ENCODE peak calls at places on chromosomes 1 and 21, in eight cellular contexts. One of them, this sample, is unnamed.

GRCh38 chr1:87334351-87335174 is 5.9 kb downstream of the LMO4 start:
- DNase-seq in T47D: no peak
- DNase-seq in IMR-90: peak; percentile 36
- DNase-seq in stimulated activated CD4-positive, alpha-beta T cell treated with anti-CD3 and anti-CD28 coated beads, Interleukin-4, amount 100 ng/mL, for 1 hour: no peak
- DNase-seq in H7: peak; percentile 84
- DNase-seq in NCI-H2029 treated with DMSO at 0.1 percent for 48 hours: no peak
- DNase-seq in globus pallidus: peak; percentile 18
- DNase-seq in SK-N-SH: peak; percentile 42
- DNase-seq in this sample: peak; percentile 56

GRCh38 chr1:178870944-178871343 is at the start of gene ANGPTL1:
- DNase-seq in T47D: no peak
- DNase-seq in IMR-90: peak; percentile 73
- DNase-seq in stimulated activated CD4-positive, alpha-beta T cell treated with anti-CD3 and anti-CD28 coated beads, Interleukin-4, amount 100 ng/mL, for 1 hour: no peak
- DNase-seq in H7: no peak
- DNase-seq in NCI-H2029 treated with DMSO at 0.1 percent for 48 hours: no peak
- DNase-seq in globus pallidus: no peak
- DNase-seq in SK-N-SH: no peak
- DNase-seq in this sample: peak; percentile 64

GRCh38 chr1:190303501-190303900 is 174.2 kb downstream of the BRINP3 start:
- DNase-seq in T47D: no peak
- DNase-seq in IMR-90: no peak
- DNase-seq in stimulated activated CD4-positive, alpha-beta T cell treated with anti-CD3 and anti-CD28 coated beads, Interleukin-4, amount 100 ng/mL, for 1 hour: no peak
- DNase-seq in H7: no peak
- DNase-seq in NCI-H2029 treated with DMSO at 0.1 percent for 48 hours: no peak
- DNase-seq in globus pallidus: no peak
- DNase-seq in SK-N-SH: no peak
- DNase-seq in this sample: no peak

GRCh38 chr1:178036090-178036489 is 57.8 kb upstream of the RASAL2 start:
- DNase-seq in T47D: no peak
- DNase-seq in IMR-90: no peak
- DNase-seq in stimulated activated CD4-positive, alpha-beta T cell treated with anti-CD3 and anti-CD28 coated beads, Interleukin-4, amount 100 ng/mL, for 1 hour: no peak
- DNase-seq in H7: no peak
- DNase-seq in NCI-H2029 treated with DMSO at 0.1 percent for 48 hours: no peak
- DNase-seq in globus pallidus: no peak
- DNase-seq in SK-N-SH: no peak
- DNase-seq in this sample: no peak

GRCh38 chr1:181603735-181604410 is 120.6 kb downstream of the CACNA1E start:
- DNase-seq in T47D: no peak
- DNase-seq in IMR-90: no peak
- DNase-seq in stimulated activated CD4-positive, alpha-beta T cell treated with anti-CD3 and anti-CD28 coated beads, Interleukin-4, amount 100 ng/mL, for 1 hour: no peak
- DNase-seq in H7: no peak
- DNase-seq in NCI-H2029 treated with DMSO at 0.1 percent for 48 hours: no peak
- DNase-seq in globus pallidus: no peak
- DNase-seq in SK-N-SH: no peak
- DNase-seq in this sample: no peak

GRCh38 chr1:220544901-220545303 is 17.0 kb downstream of the MARK1 start:
- DNase-seq in T47D: peak; percentile 34
- DNase-seq in IMR-90: peak; percentile 4
- DNase-seq in stimulated activated CD4-positive, alpha-beta T cell treated with anti-CD3 and anti-CD28 coated beads, Interleukin-4, amount 100 ng/mL, for 1 hour: no peak
- DNase-seq in H7: peak; percentile 25
- DNase-seq in NCI-H2029 treated with DMSO at 0.1 percent for 48 hours: no peak
- DNase-seq in globus pallidus: no peak
- DNase-seq in SK-N-SH: no peak
- DNase-seq in this sample: no peak

GRCh38 chr1:201645956-201646355 is 107.0 kb downstream of the NAV1 start:
- DNase-seq in T47D: no peak
- DNase-seq in IMR-90: peak; percentile 45
- DNase-seq in stimulated activated CD4-positive, alpha-beta T cell treated with anti-CD3 and anti-CD28 coated beads, Interleukin-4, amount 100 ng/mL, for 1 hour: no peak
- DNase-seq in H7: no peak
- DNase-seq in NCI-H2029 treated with DMSO at 0.1 percent for 48 hours: no peak
- DNase-seq in globus pallidus: no peak
- DNase-seq in SK-N-SH: no peak
- DNase-seq in this sample: no peak

GRCh38 chr21:15164678-15165303 is 100.0 kb upstream of the NRIP1 start:
- DNase-seq in T47D: no peak
- DNase-seq in IMR-90: no peak
- DNase-seq in stimulated activated CD4-positive, alpha-beta T cell treated with anti-CD3 and anti-CD28 coated beads, Interleukin-4, amount 100 ng/mL, for 1 hour: no peak
- DNase-seq in H7: no peak
- DNase-seq in NCI-H2029 treated with DMSO at 0.1 percent for 48 hours: no peak
- DNase-seq in globus pallidus: no peak
- DNase-seq in SK-N-SH: no peak
- DNase-seq in this sample: peak; percentile 1

GRCh38 chr1:31651025-31651424 is 6.3 kb upstream of the PEF1 start:
- DNase-seq in T47D: no peak
- DNase-seq in IMR-90: peak; percentile 59
- DNase-seq in stimulated activated CD4-positive, alpha-beta T cell treated with anti-CD3 and anti-CD28 coated beads, Interleukin-4, amount 100 ng/mL, for 1 hour: no peak
- DNase-seq in H7: no peak
- DNase-seq in NCI-H2029 treated with DMSO at 0.1 percent for 48 hours: no peak
- DNase-seq in globus pallidus: no peak
- DNase-seq in SK-N-SH: no peak
- DNase-seq in this sample: no peak

GRCh38 chr1:12600880-12601633 is 17.0 kb downstream of the DHRS3 start:
- DNase-seq in T47D: no peak
- DNase-seq in IMR-90: no peak
- DNase-seq in stimulated activated CD4-positive, alpha-beta T cell treated with anti-CD3 and anti-CD28 coated beads, Interleukin-4, amount 100 ng/mL, for 1 hour: peak; percentile 52
- DNase-seq in H7: peak; percentile 90
- DNase-seq in NCI-H2029 treated with DMSO at 0.1 percent for 48 hours: no peak
- DNase-seq in globus pallidus: no peak
- DNase-seq in SK-N-SH: peak; percentile 44
- DNase-seq in this sample: no peak

GRCh38 chr1:20964540-20965484 is 177.7 kb upstream of the HP1BP3 start:
- DNase-seq in T47D: no peak
- DNase-seq in IMR-90: no peak
- DNase-seq in stimulated activated CD4-positive, alpha-beta T cell treated with anti-CD3 and anti-CD28 coated beads, Interleukin-4, amount 100 ng/mL, for 1 hour: no peak
- DNase-seq in H7: peak; percentile 15
- DNase-seq in NCI-H2029 treated with DMSO at 0.1 percent for 48 hours: peak; percentile 66
- DNase-seq in globus pallidus: no peak
- DNase-seq in SK-N-SH: no peak
- DNase-seq in this sample: no peak

GRCh38 chr1:96722161-96722908 is 751 bp downstream of the PTBP2 start:
- DNase-seq in T47D: peak; percentile 28
- DNase-seq in IMR-90: peak; percentile 54
- DNase-seq in stimulated activated CD4-positive, alpha-beta T cell treated with anti-CD3 and anti-CD28 coated beads, Interleukin-4, amount 100 ng/mL, for 1 hour: no peak
- DNase-seq in H7: peak; percentile 83
- DNase-seq in NCI-H2029 treated with DMSO at 0.1 percent for 48 hours: peak; percentile 47
- DNase-seq in globus pallidus: peak; percentile 96
- DNase-seq in SK-N-SH: peak; percentile 86
- DNase-seq in this sample: peak; percentile 67

GRCh38 chr1:171590022-171590421 is 32.0 kb upstream of the MYOCOS start:
- DNase-seq in T47D: no peak
- DNase-seq in IMR-90: peak; percentile 80
- DNase-seq in stimulated activated CD4-positive, alpha-beta T cell treated with anti-CD3 and anti-CD28 coated beads, Interleukin-4, amount 100 ng/mL, for 1 hour: no peak
- DNase-seq in H7: no peak
- DNase-seq in NCI-H2029 treated with DMSO at 0.1 percent for 48 hours: no peak
- DNase-seq in globus pallidus: no peak
- DNase-seq in SK-N-SH: no peak
- DNase-seq in this sample: peak; percentile 79

GRCh38 chr1:2431095-2431494 is 18.7 kb upstream of the PEX10 start:
- DNase-seq in T47D: no peak
- DNase-seq in IMR-90: no peak
- DNase-seq in stimulated activated CD4-positive, alpha-beta T cell treated with anti-CD3 and anti-CD28 coated beads, Interleukin-4, amount 100 ng/mL, for 1 hour: no peak
- DNase-seq in H7: no peak
- DNase-seq in NCI-H2029 treated with DMSO at 0.1 percent for 48 hours: no peak
- DNase-seq in globus pallidus: no peak
- DNase-seq in SK-N-SH: no peak
- DNase-seq in this sample: no peak

GRCh38 chr1:2381741-2382620 is 9.4 kb downstream of the MORN1 start:
- DNase-seq in T47D: peak; percentile 78
- DNase-seq in IMR-90: peak; percentile 70
- DNase-seq in stimulated activated CD4-positive, alpha-beta T cell treated with anti-CD3 and anti-CD28 coated beads, Interleukin-4, amount 100 ng/mL, for 1 hour: peak; percentile 80
- DNase-seq in H7: peak; percentile 99
- DNase-seq in NCI-H2029 treated with DMSO at 0.1 percent for 48 hours: no peak
- DNase-seq in globus pallidus: peak; percentile 66
- DNase-seq in SK-N-SH: peak; percentile 98
- DNase-seq in this sample: peak; percentile 76

GRCh38 chr1:88341436-88341835 is 342.6 kb upstream of the PKN2 start:
- DNase-seq in T47D: no peak
- DNase-seq in IMR-90: no peak
- DNase-seq in stimulated activated CD4-positive, alpha-beta T cell treated with anti-CD3 and anti-CD28 coated beads, Interleukin-4, amount 100 ng/mL, for 1 hour: no peak
- DNase-seq in H7: no peak
- DNase-seq in NCI-H2029 treated with DMSO at 0.1 percent for 48 hours: no peak
- DNase-seq in globus pallidus: no peak
- DNase-seq in SK-N-SH: no peak
- DNase-seq in this sample: no peak

GRCh38 chr1:1088801-1089680 is 14.9 kb upstream of the RNF223 start:
- DNase-seq in T47D: no peak
- DNase-seq in IMR-90: no peak
- DNase-seq in stimulated activated CD4-positive, alpha-beta T cell treated with anti-CD3 and anti-CD28 coated beads, Interleukin-4, amount 100 ng/mL, for 1 hour: no peak
- DNase-seq in H7: peak; percentile 70
- DNase-seq in NCI-H2029 treated with DMSO at 0.1 percent for 48 hours: no peak
- DNase-seq in globus pallidus: no peak
- DNase-seq in SK-N-SH: peak; percentile 33
- DNase-seq in this sample: no peak

GRCh38 chr1:18724001-18724411 is 93.4 kb downstream of the PAX7 start:
- DNase-seq in T47D: no peak
- DNase-seq in IMR-90: no peak
- DNase-seq in stimulated activated CD4-positive, alpha-beta T cell treated with anti-CD3 and anti-CD28 coated beads, Interleukin-4, amount 100 ng/mL, for 1 hour: no peak
- DNase-seq in H7: peak; percentile 81
- DNase-seq in NCI-H2029 treated with DMSO at 0.1 percent for 48 hours: no peak
- DNase-seq in globus pallidus: peak; percentile 21
- DNase-seq in SK-N-SH: peak; percentile 79
- DNase-seq in this sample: no peak

GRCh38 chr21:30227633-30228404 is 11.9 kb upstream of the CLDN8 start:
- DNase-seq in T47D: no peak
- DNase-seq in IMR-90: peak; percentile 5
- DNase-seq in stimulated activated CD4-positive, alpha-beta T cell treated with anti-CD3 and anti-CD28 coated beads, Interleukin-4, amount 100 ng/mL, for 1 hour: no peak
- DNase-seq in H7: no peak
- DNase-seq in NCI-H2029 treated with DMSO at 0.1 percent for 48 hours: peak; percentile 53
- DNase-seq in globus pallidus: peak; percentile 3
- DNase-seq in SK-N-SH: no peak
- DNase-seq in this sample: peak; percentile 91

GRCh38 chr1:225962440-225962975 is 21.5 kb upstream of the LEFTY2 start:
- DNase-seq in T47D: no peak
- DNase-seq in IMR-90: no peak
- DNase-seq in stimulated activated CD4-positive, alpha-beta T cell treated with anti-CD3 and anti-CD28 coated beads, Interleukin-4, amount 100 ng/mL, for 1 hour: peak; percentile 66
- DNase-seq in H7: peak; percentile 92
- DNase-seq in NCI-H2029 treated with DMSO at 0.1 percent for 48 hours: no peak
- DNase-seq in globus pallidus: no peak
- DNase-seq in SK-N-SH: peak; percentile 71
- DNase-seq in this sample: no peak

GRCh38 chr1:240824238-240824637 is 212.3 kb upstream of the GREM2 start:
- DNase-seq in T47D: no peak
- DNase-seq in IMR-90: no peak
- DNase-seq in stimulated activated CD4-positive, alpha-beta T cell treated with anti-CD3 and anti-CD28 coated beads, Interleukin-4, amount 100 ng/mL, for 1 hour: no peak
- DNase-seq in H7: no peak
- DNase-seq in NCI-H2029 treated with DMSO at 0.1 percent for 48 hours: no peak
- DNase-seq in globus pallidus: no peak
- DNase-seq in SK-N-SH: no peak
- DNase-seq in this sample: no peak

GRCh38 chr1:3717041-3717714 is 35.1 kb upstream of the CCDC27 start:
- DNase-seq in T47D: no peak
- DNase-seq in IMR-90: no peak
- DNase-seq in stimulated activated CD4-positive, alpha-beta T cell treated with anti-CD3 and anti-CD28 coated beads, Interleukin-4, amount 100 ng/mL, for 1 hour: no peak
- DNase-seq in H7: peak; percentile 86
- DNase-seq in NCI-H2029 treated with DMSO at 0.1 percent for 48 hours: no peak
- DNase-seq in globus pallidus: no peak
- DNase-seq in SK-N-SH: peak; percentile 74
- DNase-seq in this sample: no peak

GRCh38 chr1:245999697-246000637 is 507.1 kb downstream of the SMYD3 start:
- DNase-seq in T47D: no peak
- DNase-seq in IMR-90: no peak
- DNase-seq in stimulated activated CD4-positive, alpha-beta T cell treated with anti-CD3 and anti-CD28 coated beads, Interleukin-4, amount 100 ng/mL, for 1 hour: no peak
- DNase-seq in H7: no peak
- DNase-seq in NCI-H2029 treated with DMSO at 0.1 percent for 48 hours: no peak
- DNase-seq in globus pallidus: no peak
- DNase-seq in SK-N-SH: no peak
- DNase-seq in this sample: no peak

GRCh38 chr1:154342836-154343472 is 17.6 kb downstream of the ATP8B2 start:
- DNase-seq in T47D: no peak
- DNase-seq in IMR-90: no peak
- DNase-seq in stimulated activated CD4-positive, alpha-beta T cell treated with anti-CD3 and anti-CD28 coated beads, Interleukin-4, amount 100 ng/mL, for 1 hour: peak; percentile 70
- DNase-seq in H7: no peak
- DNase-seq in NCI-H2029 treated with DMSO at 0.1 percent for 48 hours: no peak
- DNase-seq in globus pallidus: no peak
- DNase-seq in SK-N-SH: no peak
- DNase-seq in this sample: no peak

GRCh38 chr1:31768939-31769704 is 5.0 kb upstream of the ADGRB2 start:
- DNase-seq in T47D: no peak
- DNase-seq in IMR-90: no peak
- DNase-seq in stimulated activated CD4-positive, alpha-beta T cell treated with anti-CD3 and anti-CD28 coated beads, Interleukin-4, amount 100 ng/mL, for 1 hour: no peak
- DNase-seq in H7: no peak
- DNase-seq in NCI-H2029 treated with DMSO at 0.1 percent for 48 hours: no peak
- DNase-seq in globus pallidus: no peak
- DNase-seq in SK-N-SH: no peak
- DNase-seq in this sample: no peak

GRCh38 chr1:27074175-27074780 is 61.6 kb upstream of the TENT5B start:
- DNase-seq in T47D: no peak
- DNase-seq in IMR-90: peak; percentile 12
- DNase-seq in stimulated activated CD4-positive, alpha-beta T cell treated with anti-CD3 and anti-CD28 coated beads, Interleukin-4, amount 100 ng/mL, for 1 hour: no peak
- DNase-seq in H7: no peak
- DNase-seq in NCI-H2029 treated with DMSO at 0.1 percent for 48 hours: no peak
- DNase-seq in globus pallidus: no peak
- DNase-seq in SK-N-SH: no peak
- DNase-seq in this sample: peak; percentile 27